ENCODE peak calls at places on chromosomes 4 and X, in four cellular contexts. One of them, this sample, is unnamed.

GRCh38 chr4:188971125-188971524 is 831.9 kb downstream of the TRIML1 start:
- DNase-seq in B cell: no peak
- DNase-seq in endothelial cell: no peak
- DNase-seq in nephron progenitor cell: no peak
- DNase-seq in this sample: no peak

GRCh38 chr4:722181-722725 is 16.6 kb downstream of the PCGF3 start:
- DNase-seq in B cell: no peak
- DNase-seq in endothelial cell: no peak
- DNase-seq in nephron progenitor cell: no peak
- DNase-seq in this sample: no peak

GRCh38 chr4:74158561-74159396 is 861 bp downstream of the MTHFD2L start:
- DNase-seq in B cell: no peak
- DNase-seq in endothelial cell: no peak
- DNase-seq in nephron progenitor cell: no peak
- DNase-seq in this sample: no peak

GRCh38 chr4:174055344-174055743 is 228.1 kb downstream of the FBXO8 start:
- DNase-seq in B cell: no peak
- DNase-seq in endothelial cell: no peak
- DNase-seq in nephron progenitor cell: no peak
- DNase-seq in this sample: no peak

GRCh38 chr4:20305976-20306375 is 54.3 kb downstream of the SLIT2 start:
- DNase-seq in B cell: no peak
- DNase-seq in endothelial cell: no peak
- DNase-seq in nephron progenitor cell: no peak
- DNase-seq in this sample: no peak

GRCh38 chrX:19303216-19303880 is 40.4 kb upstream of the PDHA1 start:
- DNase-seq in B cell: no peak
- DNase-seq in endothelial cell: no peak
- DNase-seq in nephron progenitor cell: no peak
- DNase-seq in this sample: no peak

GRCh38 chrX:131279617-131280016 is 9.5 kb downstream of the IGSF1 start:
- DNase-seq in B cell: no peak
- DNase-seq in endothelial cell: no peak
- DNase-seq in nephron progenitor cell: no peak
- DNase-seq in this sample: no peak

GRCh38 chr4:76212301-76212700 is 1.3 kb downstream of the SCARB2 start:
- DNase-seq in B cell: no peak
- DNase-seq in endothelial cell: no peak
- DNase-seq in nephron progenitor cell: no peak
- DNase-seq in this sample: no peak

GRCh38 chr4:36243355-36244256 is 708 bp downstream of the ARAP2 start:
- DNase-seq in B cell: peak; percentile 42
- DNase-seq in endothelial cell: peak; percentile 58
- DNase-seq in nephron progenitor cell: no peak
- DNase-seq in this sample: peak; percentile 25

GRCh38 chr4:62408467-62408866 is 1208.3 kb downstream of the ADGRL3 start:
- DNase-seq in B cell: no peak
- DNase-seq in endothelial cell: no peak
- DNase-seq in nephron progenitor cell: no peak
- DNase-seq in this sample: no peak
- TF ChIP-seq CTCF in B cell: no peak
- TF ChIP-seq CTCF in endothelial cell: no peak
- TF ChIP-seq CTCF in nephron progenitor cell: no peak
- TF ChIP-seq CTCF in this sample: no peak

DNA sequence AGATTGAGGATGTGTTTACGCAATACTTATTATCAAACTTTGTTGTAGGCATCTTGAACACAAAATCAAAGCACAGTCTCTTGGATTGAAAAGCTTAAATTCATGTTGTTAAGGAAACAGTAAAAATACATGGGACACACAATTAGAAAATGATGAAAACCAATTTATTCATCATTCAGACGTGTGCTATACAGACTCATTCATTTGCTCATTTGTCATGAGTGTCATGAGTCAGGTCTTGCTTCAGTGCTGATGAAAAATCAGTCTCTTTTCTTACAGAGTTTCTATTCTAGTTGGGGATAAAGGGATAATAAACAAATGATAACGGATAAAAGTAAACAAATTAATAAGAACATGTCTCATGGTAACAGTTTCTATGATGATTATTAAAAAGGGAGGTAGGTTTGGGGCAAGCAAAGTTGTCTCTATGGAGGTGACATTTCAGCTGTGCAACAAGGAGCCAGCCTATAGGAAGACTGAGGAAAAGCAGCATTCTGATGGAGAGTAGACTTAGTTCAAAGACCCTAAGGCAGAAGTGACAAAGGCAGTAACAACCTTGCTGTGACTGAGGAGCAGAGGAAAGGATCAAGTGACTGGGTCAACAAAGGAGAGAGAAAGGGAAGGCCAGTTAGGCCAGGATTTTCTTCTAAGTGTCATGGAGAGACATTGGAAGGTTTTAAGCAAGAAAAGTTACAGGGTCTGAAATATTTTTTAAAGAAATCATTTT is 224.0 kb upstream of the HHIP start:
- DNase-seq in B cell: no peak
- DNase-seq in endothelial cell: no peak
- DNase-seq in nephron progenitor cell: no peak
- DNase-seq in this sample: no peak
- TF ChIP-seq CTCF in B cell: no peak
- TF ChIP-seq CTCF in endothelial cell: no peak
- TF ChIP-seq CTCF in nephron progenitor cell: no peak
- TF ChIP-seq CTCF in this sample: no peak

GRCh38 chr4:60817609-60818008 is 382.5 kb upstream of the ADGRL3 start:
- DNase-seq in B cell: no peak
- DNase-seq in endothelial cell: no peak
- DNase-seq in nephron progenitor cell: no peak
- DNase-seq in this sample: no peak

GRCh38 chr4:60814549-60814948 is 385.6 kb upstream of the ADGRL3 start:
- DNase-seq in B cell: no peak
- DNase-seq in endothelial cell: no peak
- DNase-seq in nephron progenitor cell: no peak
- DNase-seq in this sample: no peak

GRCh38 chr4:60812811-60813210 is 387.3 kb upstream of the ADGRL3 start:
- DNase-seq in B cell: no peak
- DNase-seq in endothelial cell: no peak
- DNase-seq in nephron progenitor cell: no peak
- DNase-seq in this sample: no peak
- TF ChIP-seq CTCF in B cell: no peak
- TF ChIP-seq CTCF in endothelial cell: no peak
- TF ChIP-seq CTCF in nephron progenitor cell: no peak
- TF ChIP-seq CTCF in this sample: no peak

DNA sequence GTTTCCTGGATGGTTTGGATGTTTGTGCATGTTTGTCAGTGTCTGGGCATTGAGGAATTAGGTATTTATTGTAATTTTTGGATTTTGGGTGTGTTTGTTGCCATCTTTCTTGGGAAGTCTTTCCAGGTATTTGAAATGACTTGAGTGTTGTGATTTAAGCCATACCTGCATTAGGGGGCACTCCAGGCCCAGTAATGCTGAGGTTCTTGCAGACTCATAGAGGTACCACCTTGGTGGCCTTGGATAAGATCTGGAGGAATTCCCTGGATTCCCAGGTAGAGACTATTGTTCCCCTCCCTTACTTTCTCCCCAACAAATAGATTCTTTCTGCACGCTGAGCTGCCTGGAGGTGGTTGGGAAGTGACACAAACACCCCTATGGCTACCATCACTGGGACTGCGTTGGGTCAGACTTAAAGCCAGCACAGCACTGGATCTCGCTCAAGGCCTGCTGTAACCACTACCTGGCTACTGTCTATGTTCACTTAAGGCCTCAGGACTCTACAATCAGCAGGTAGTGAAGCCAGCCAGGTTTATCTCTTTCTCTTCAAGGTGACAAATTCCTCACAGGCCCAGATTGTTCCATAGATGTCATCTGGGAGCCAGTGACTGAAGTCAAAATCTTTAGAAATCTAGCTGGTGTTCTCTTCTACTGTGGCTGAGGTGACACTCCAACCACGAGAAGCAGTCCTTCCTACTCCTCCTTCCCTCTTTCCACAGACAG is 643.6 kb downstream of the PDHA2 start:
- DNase-seq in B cell: no peak
- DNase-seq in endothelial cell: no peak
- DNase-seq in nephron progenitor cell: no peak
- DNase-seq in this sample: no peak
- TF ChIP-seq CTCF in B cell: no peak
- TF ChIP-seq CTCF in endothelial cell: no peak
- TF ChIP-seq CTCF in nephron progenitor cell: no peak
- TF ChIP-seq CTCF in this sample: no peak

DNA sequence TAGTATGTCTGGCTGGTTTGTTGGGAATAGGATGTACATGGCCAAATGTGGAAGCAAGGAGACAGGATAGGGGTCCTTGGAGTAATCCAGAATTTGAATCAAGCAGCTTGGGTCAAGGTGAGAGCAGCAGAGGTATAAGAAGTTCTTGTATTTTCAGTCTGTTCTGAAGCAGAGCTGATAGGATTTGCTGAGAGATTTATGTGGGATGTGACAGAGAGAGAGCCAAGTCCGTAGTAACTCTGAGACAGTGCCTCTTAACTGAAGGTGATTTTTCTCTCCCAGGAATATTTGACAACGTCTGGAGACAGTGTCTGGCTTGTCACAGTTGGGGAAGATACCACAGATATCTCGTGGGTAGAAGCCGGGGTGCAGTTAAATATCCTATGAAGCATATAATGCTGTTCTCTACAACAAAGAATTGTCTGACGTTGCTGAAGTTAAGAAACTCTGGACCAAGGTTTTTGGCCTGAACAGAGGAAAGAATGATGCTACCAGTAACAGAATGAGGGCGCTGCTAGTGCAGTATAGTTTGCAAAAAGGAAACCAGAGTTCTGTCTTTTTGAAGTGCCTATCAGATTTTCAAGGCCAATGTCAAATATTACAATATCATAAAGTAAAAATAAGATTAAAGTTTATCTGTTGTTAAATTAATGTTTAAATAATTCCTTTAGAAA is 184.0 kb downstream of the ARHGAP24 start:
- DNase-seq in B cell: no peak
- DNase-seq in endothelial cell: no peak
- DNase-seq in nephron progenitor cell: no peak
- DNase-seq in this sample: no peak
- TF ChIP-seq CTCF in B cell: peak; percentile 16
- TF ChIP-seq CTCF in endothelial cell: no peak
- TF ChIP-seq CTCF in nephron progenitor cell: no peak
- TF ChIP-seq CTCF in this sample: peak; percentile 6

GRCh38 chr4:110510955-110511544 is 35.1 kb downstream of the ENPEP start:
- DNase-seq in B cell: peak; percentile 40
- DNase-seq in endothelial cell: no peak
- DNase-seq in nephron progenitor cell: peak; percentile 10
- DNase-seq in this sample: peak; percentile 51
- TF ChIP-seq CTCF in B cell: peak; percentile 94
- TF ChIP-seq CTCF in endothelial cell: peak; percentile 96
- TF ChIP-seq CTCF in nephron progenitor cell: peak; percentile 75
- TF ChIP-seq CTCF in this sample: peak; percentile 50